ENCODE peak calls at places on chromosomes 7 and 10, in ten cellular contexts. One of them, this sample, is unnamed.
A peak's percentile ranks its signal among the peaks of the same experiment; 100 is the strongest.

GRCh38 chr7:132475037-132475668 is 101.1 kb downstream of the PLXNA4 start:
- DNase-seq in uterus: no peak
- DNase-seq in nucleus accumbens: no peak
- DNase-seq in CD8-positive, alpha-beta memory T cell: no peak
- DNase-seq in CD14-positive monocyte: no peak
- DNase-seq in HTR-8/SVneo: no peak
- DNase-seq in cerebellar nuclear complex: no peak
- DNase-seq in skeletal muscle cell: no peak
- DNase-seq in GM06990: no peak
- DNase-seq in mucosa of descending colon: no peak
- DNase-seq in this sample: no peak

GRCh38 chr7:151091431-151091830 is 5.2 kb downstream of the AGAP3 start:
- DNase-seq in cerebellar nuclear complex: no peak
- DNase-seq in CD8-positive, alpha-beta memory T cell: no peak
- DNase-seq in GM06990: no peak
- DNase-seq in HTR-8/SVneo: no peak
- DNase-seq in CD14-positive monocyte: peak; percentile 60
- DNase-seq in mucosa of descending colon: peak; percentile 68
- DNase-seq in nucleus accumbens: no peak
- DNase-seq in skeletal muscle cell: no peak
- DNase-seq in uterus: no peak
- DNase-seq in this sample: no peak

GRCh38 chr7:46145412-46145811 is 224.3 kb upstream of the IGFBP3 start:
- DNase-seq in uterus: peak; percentile 39
- DNase-seq in nucleus accumbens: no peak
- DNase-seq in CD14-positive monocyte: no peak
- DNase-seq in CD8-positive, alpha-beta memory T cell: no peak
- DNase-seq in HTR-8/SVneo: peak; percentile 71
- DNase-seq in skeletal muscle cell: peak; percentile 97
- DNase-seq in mucosa of descending colon: no peak
- DNase-seq in cerebellar nuclear complex: no peak
- DNase-seq in GM06990: no peak
- DNase-seq in this sample: peak; percentile 73

GRCh38 chr10:80599424-80599847 is 61.7 kb downstream of the SH2D4B start:
- DNase-seq in CD14-positive monocyte: peak; percentile 61
- DNase-seq in HTR-8/SVneo: peak; percentile 59
- DNase-seq in CD8-positive, alpha-beta memory T cell: no peak
- DNase-seq in cerebellar nuclear complex: no peak
- DNase-seq in mucosa of descending colon: peak; percentile 38
- DNase-seq in uterus: no peak
- DNase-seq in skeletal muscle cell: no peak
- DNase-seq in GM06990: peak; percentile 59
- DNase-seq in nucleus accumbens: no peak
- DNase-seq in this sample: peak; percentile 39

GRCh38 chr7:92781117-92781720 is 55.2 kb downstream of the CDK6 start:
- DNase-seq in nucleus accumbens: peak; percentile 35
- DNase-seq in GM06990: no peak
- DNase-seq in HTR-8/SVneo: no peak
- DNase-seq in CD8-positive, alpha-beta memory T cell: no peak
- DNase-seq in CD14-positive monocyte: no peak
- DNase-seq in uterus: peak; percentile 30
- DNase-seq in skeletal muscle cell: no peak
- DNase-seq in mucosa of descending colon: no peak
- DNase-seq in cerebellar nuclear complex: no peak
- DNase-seq in this sample: no peak

GRCh38 chr7:34748244-34749039 is 90.4 kb downstream of the NPSR1 start:
- DNase-seq in cerebellar nuclear complex: no peak
- DNase-seq in uterus: no peak
- DNase-seq in nucleus accumbens: no peak
- DNase-seq in skeletal muscle cell: peak; percentile 14
- DNase-seq in mucosa of descending colon: peak; percentile 83
- DNase-seq in CD14-positive monocyte: no peak
- DNase-seq in HTR-8/SVneo: peak; percentile 41
- DNase-seq in GM06990: no peak
- DNase-seq in CD8-positive, alpha-beta memory T cell: no peak
- DNase-seq in this sample: peak; percentile 86

GRCh38 chr7:101589052-101589451 is 40.0 kb downstream of the MYL10 start:
- DNase-seq in CD14-positive monocyte: no peak
- DNase-seq in cerebellar nuclear complex: no peak
- DNase-seq in nucleus accumbens: no peak
- DNase-seq in mucosa of descending colon: no peak
- DNase-seq in skeletal muscle cell: no peak
- DNase-seq in GM06990: no peak
- DNase-seq in uterus: no peak
- DNase-seq in HTR-8/SVneo: no peak
- DNase-seq in CD8-positive, alpha-beta memory T cell: no peak
- DNase-seq in this sample: no peak

GRCh38 chr10:77202857-77203256 is 434.8 kb downstream of the KCNMA1 start:
- DNase-seq in skeletal muscle cell: no peak
- DNase-seq in GM06990: no peak
- DNase-seq in mucosa of descending colon: no peak
- DNase-seq in CD8-positive, alpha-beta memory T cell: no peak
- DNase-seq in CD14-positive monocyte: no peak
- DNase-seq in cerebellar nuclear complex: no peak
- DNase-seq in uterus: no peak
- DNase-seq in HTR-8/SVneo: no peak
- DNase-seq in nucleus accumbens: no peak
- DNase-seq in this sample: no peak

GRCh38 chr7:116310131-116310530 is 99.8 kb downstream of the TES start:
- DNase-seq in CD8-positive, alpha-beta memory T cell: no peak
- DNase-seq in cerebellar nuclear complex: no peak
- DNase-seq in uterus: no peak
- DNase-seq in nucleus accumbens: no peak
- DNase-seq in HTR-8/SVneo: no peak
- DNase-seq in GM06990: no peak
- DNase-seq in mucosa of descending colon: no peak
- DNase-seq in skeletal muscle cell: no peak
- DNase-seq in CD14-positive monocyte: no peak
- DNase-seq in this sample: no peak

GRCh38 chr10:129968937-129969527 is 5.0 kb upstream of the EBF3 start:
- DNase-seq in CD14-positive monocyte: no peak
- DNase-seq in skeletal muscle cell: no peak
- DNase-seq in nucleus accumbens: no peak
- DNase-seq in CD8-positive, alpha-beta memory T cell: no peak
- DNase-seq in HTR-8/SVneo: no peak
- DNase-seq in GM06990: no peak
- DNase-seq in mucosa of descending colon: peak; percentile 62
- DNase-seq in uterus: peak; percentile 49
- DNase-seq in cerebellar nuclear complex: no peak
- DNase-seq in this sample: no peak

GRCh38 chr7:87328281-87328680 is 17.2 kb upstream of the CROT start:
- DNase-seq in GM06990: no peak
- DNase-seq in cerebellar nuclear complex: no peak
- DNase-seq in CD8-positive, alpha-beta memory T cell: no peak
- DNase-seq in CD14-positive monocyte: no peak
- DNase-seq in HTR-8/SVneo: no peak
- DNase-seq in mucosa of descending colon: no peak
- DNase-seq in uterus: no peak
- DNase-seq in nucleus accumbens: no peak
- DNase-seq in skeletal muscle cell: no peak
- DNase-seq in this sample: no peak

GRCh38 chr10:1645896-1646295 is 91.4 kb downstream of the ADARB2 start:
- DNase-seq in skeletal muscle cell: no peak
- DNase-seq in nucleus accumbens: no peak
- DNase-seq in CD14-positive monocyte: no peak
- DNase-seq in uterus: no peak
- DNase-seq in mucosa of descending colon: no peak
- DNase-seq in HTR-8/SVneo: no peak
- DNase-seq in GM06990: no peak
- DNase-seq in CD8-positive, alpha-beta memory T cell: no peak
- DNase-seq in cerebellar nuclear complex: no peak
- DNase-seq in this sample: no peak

GRCh38 chr7:116236020-116236630 is 25.8 kb downstream of the TES start:
- DNase-seq in uterus: peak; percentile 33
- DNase-seq in nucleus accumbens: peak; percentile 32
- DNase-seq in cerebellar nuclear complex: no peak
- DNase-seq in mucosa of descending colon: no peak
- DNase-seq in GM06990: no peak
- DNase-seq in CD8-positive, alpha-beta memory T cell: peak; percentile 51
- DNase-seq in skeletal muscle cell: no peak
- DNase-seq in HTR-8/SVneo: no peak
- DNase-seq in CD14-positive monocyte: no peak
- DNase-seq in this sample: peak; percentile 70

GRCh38 chr7:48311464-48311863 is 140.2 kb downstream of the ABCA13 start:
- DNase-seq in mucosa of descending colon: no peak
- DNase-seq in skeletal muscle cell: no peak
- DNase-seq in CD8-positive, alpha-beta memory T cell: no peak
- DNase-seq in GM06990: no peak
- DNase-seq in uterus: no peak
- DNase-seq in HTR-8/SVneo: no peak
- DNase-seq in nucleus accumbens: no peak
- DNase-seq in cerebellar nuclear complex: no peak
- DNase-seq in CD14-positive monocyte: no peak
- DNase-seq in this sample: no peak

GRCh38 chr7:155361363-155361680 is 63.6 kb downstream of the INSIG1 start:
- DNase-seq in cerebellar nuclear complex: no peak
- DNase-seq in GM06990: no peak
- DNase-seq in uterus: no peak
- DNase-seq in CD8-positive, alpha-beta memory T cell: no peak
- DNase-seq in mucosa of descending colon: no peak
- DNase-seq in HTR-8/SVneo: no peak
- DNase-seq in skeletal muscle cell: no peak
- DNase-seq in CD14-positive monocyte: no peak
- DNase-seq in nucleus accumbens: no peak
- DNase-seq in this sample: no peak

GRCh38 chr7:150432915-150433892 is 17.2 kb upstream of the GIMAP8 start:
- DNase-seq in mucosa of descending colon: no peak
- DNase-seq in uterus: no peak
- DNase-seq in nucleus accumbens: no peak
- DNase-seq in cerebellar nuclear complex: no peak
- DNase-seq in CD8-positive, alpha-beta memory T cell: no peak
- DNase-seq in CD14-positive monocyte: no peak
- DNase-seq in GM06990: peak; percentile 54
- DNase-seq in skeletal muscle cell: no peak
- DNase-seq in HTR-8/SVneo: no peak
- DNase-seq in this sample: no peak

GRCh38 chr10:102927311-102928010 is 9.4 kb downstream of the CNNM2 start:
- DNase-seq in skeletal muscle cell: no peak
- DNase-seq in GM06990: no peak
- DNase-seq in CD8-positive, alpha-beta memory T cell: no peak
- DNase-seq in cerebellar nuclear complex: no peak
- DNase-seq in nucleus accumbens: no peak
- DNase-seq in uterus: no peak
- DNase-seq in mucosa of descending colon: peak; percentile 45
- DNase-seq in HTR-8/SVneo: no peak
- DNase-seq in CD14-positive monocyte: no peak
- DNase-seq in this sample: no peak

GRCh38 chr7:102111063-102111757 is 175.5 kb upstream of the SH2B2 start:
- DNase-seq in cerebellar nuclear complex: no peak
- DNase-seq in HTR-8/SVneo: no peak
- DNase-seq in mucosa of descending colon: no peak
- DNase-seq in GM06990: no peak
- DNase-seq in uterus: no peak
- DNase-seq in nucleus accumbens: peak; percentile 11
- DNase-seq in CD14-positive monocyte: no peak
- DNase-seq in skeletal muscle cell: no peak
- DNase-seq in CD8-positive, alpha-beta memory T cell: no peak
- DNase-seq in this sample: no peak

GRCh38 chr7:157839672-157840167 is 502.9 kb downstream of the DNAJB6 start:
- DNase-seq in uterus: no peak
- DNase-seq in GM06990: no peak
- DNase-seq in HTR-8/SVneo: no peak
- DNase-seq in cerebellar nuclear complex: no peak
- DNase-seq in CD14-positive monocyte: no peak
- DNase-seq in skeletal muscle cell: no peak
- DNase-seq in mucosa of descending colon: no peak
- DNase-seq in nucleus accumbens: no peak
- DNase-seq in CD8-positive, alpha-beta memory T cell: no peak
- DNase-seq in this sample: no peak

GRCh38 chr7:129213828-129214227 is 11.0 kb upstream of the AHCYL2 start:
- DNase-seq in HTR-8/SVneo: no peak
- DNase-seq in skeletal muscle cell: no peak
- DNase-seq in cerebellar nuclear complex: no peak
- DNase-seq in CD14-positive monocyte: no peak
- DNase-seq in nucleus accumbens: no peak
- DNase-seq in GM06990: no peak
- DNase-seq in uterus: no peak
- DNase-seq in CD8-positive, alpha-beta memory T cell: no peak
- DNase-seq in mucosa of descending colon: no peak
- DNase-seq in this sample: no peak

This sample was measured in NCI-H460.